ENCODE peak calls at places on chromosomes 7 and 10, in four cellular contexts. T, I, Y and P are unnamed samples.

GRCh38 chr10:88693392-88694020 is 12.5 kb upstream of the LIPK start:
- DNase-seq in T (no peak), I (peak), Y (no peak), P (no peak)

GRCh38 chr10:73946253-73947145 is 35.6 kb downstream of the PLAU start:
- DNase-seq in T (no peak), Y (no peak), I (no peak), P (no peak)

GRCh38 chr7:44607141-44608068 is 978 bp downstream of the OGDH start:
- DNase-seq in Y (no peak), T (no peak), I (no peak), P (no peak)

GRCh38 chr10:119283818-119284217 is 76.4 kb downstream of the GRK5 start:
- DNase-seq in I (no peak), T (no peak), Y (no peak), P (no peak)

GRCh38 chr10:73095479-73096021 is 1.1 kb downstream of the P4HA1 start:
- DNase-seq in I (peak), T (peak), Y (no peak), P (no peak)

GRCh38 chr7:33459340-33459751 is 330.0 kb downstream of the BBS9 start:
- DNase-seq in Y (no peak), T (peak), I (peak), P (peak)

GRCh38 chr10:130750441-130750840 is 561.1 kb downstream of the TCERG1L start:
- DNase-seq in I (no peak), T (no peak), Y (no peak), P (no peak)

GRCh38 chr10:79487296-79488194 is 24.8 kb upstream of the EIF5AL1 start:
- DNase-seq in I (peak), T (peak), Y (no peak), P (peak)

GRCh38 chr7:127650842-127651555 is 995 bp upstream of the SND1 start:
- DNase-seq in Y (peak), I (peak), T (no peak), P (no peak)

GRCh38 chr7:46089281-46089680 is 168.2 kb upstream of the IGFBP3 start:
- DNase-seq in I (no peak), Y (no peak), T (no peak), P (no peak)